ENCODE peak calls at places on chromosomes 3 and 15, in eight cellular contexts. One of them, this sample, is unnamed.

GRCh38 chr3:41710646-41711388 is 251.1 kb downstream of the ULK4 start:
- DNase-seq in K562: no peak
- DNase-seq in keratinocyte: no peak
- DNase-seq in fibroblast of lung: peak; percentile 92
- DNase-seq in GM23248: peak; percentile 80
- DNase-seq in mesenchymal stem cell: peak; percentile 69
- DNase-seq in neural progenitor cell: peak; percentile 25
- DNase-seq in SK-N-SH: no peak
- DNase-seq in this sample: peak; percentile 50

GRCh38 chr15:65577129-65577996 is 33.6 kb downstream of the INTS14 start:
- DNase-seq in mesenchymal stem cell: no peak
- DNase-seq in keratinocyte: no peak
- DNase-seq in K562: no peak
- DNase-seq in neural progenitor cell: no peak
- DNase-seq in fibroblast of lung: peak; percentile 59
- DNase-seq in SK-N-SH: no peak
- DNase-seq in GM23248: no peak
- DNase-seq in this sample: no peak

GRCh38 chr15:34799149-34799824 is 3.9 kb upstream of the ACTC1 start:
- DNase-seq in SK-N-SH: peak; percentile 83
- DNase-seq in neural progenitor cell: peak; percentile 56
- DNase-seq in GM23248: no peak
- DNase-seq in K562: peak; percentile 24
- DNase-seq in keratinocyte: no peak
- DNase-seq in mesenchymal stem cell: peak; percentile 40
- DNase-seq in fibroblast of lung: peak; percentile 10
- DNase-seq in this sample: no peak

GRCh38 chr15:90101969-90102890 is at the start of gene IDH2:
- DNase-seq in keratinocyte: no peak
- DNase-seq in SK-N-SH: peak; percentile 98
- DNase-seq in fibroblast of lung: peak; percentile 80
- DNase-seq in K562: peak; percentile 97
- DNase-seq in GM23248: peak; percentile 96
- DNase-seq in neural progenitor cell: peak; percentile 97
- DNase-seq in mesenchymal stem cell: peak; percentile 86
- DNase-seq in this sample: peak; percentile 59

GRCh38 chr3:30681276-30682211 is 75.1 kb downstream of the TGFBR2 start:
- DNase-seq in fibroblast of lung: peak; percentile 57
- DNase-seq in neural progenitor cell: peak; percentile 24
- DNase-seq in keratinocyte: peak; percentile 9
- DNase-seq in mesenchymal stem cell: peak; percentile 68
- DNase-seq in GM23248: peak; percentile 60
- DNase-seq in K562: no peak
- DNase-seq in SK-N-SH: peak; percentile 65
- DNase-seq in this sample: no peak

GRCh38 chr3:139764936-139765335 is 87.2 kb upstream of the NMNAT3 start:
- DNase-seq in K562: no peak
- DNase-seq in neural progenitor cell: no peak
- DNase-seq in SK-N-SH: no peak
- DNase-seq in keratinocyte: no peak
- DNase-seq in mesenchymal stem cell: peak; percentile 85
- DNase-seq in GM23248: peak; percentile 70
- DNase-seq in fibroblast of lung: peak; percentile 99
- DNase-seq in this sample: no peak

GRCh38 chr3:69143605-69144004 is 21.2 kb upstream of the LMOD3 start:
- DNase-seq in K562: peak; percentile 7
- DNase-seq in mesenchymal stem cell: no peak
- DNase-seq in GM23248: peak; percentile 6
- DNase-seq in SK-N-SH: no peak
- DNase-seq in fibroblast of lung: peak; percentile 11
- DNase-seq in neural progenitor cell: no peak
- DNase-seq in keratinocyte: peak; percentile 36
- DNase-seq in this sample: peak; percentile 75

GRCh38 chr15:70062321-70062956 is 35.3 kb downstream of the TLE3 start:
- DNase-seq in GM23248: no peak
- DNase-seq in mesenchymal stem cell: no peak
- DNase-seq in K562: no peak
- DNase-seq in neural progenitor cell: peak; percentile 48
- DNase-seq in SK-N-SH: peak; percentile 91
- DNase-seq in keratinocyte: no peak
- DNase-seq in fibroblast of lung: peak; percentile 95
- DNase-seq in this sample: no peak

GRCh38 chr15:31200735-31201151 is 99.2 kb upstream of the TRPM1 start:
- DNase-seq in GM23248: peak; percentile 12
- DNase-seq in keratinocyte: no peak
- DNase-seq in mesenchymal stem cell: peak; percentile 51
- DNase-seq in fibroblast of lung: peak; percentile 31
- DNase-seq in SK-N-SH: peak; percentile 59
- DNase-seq in neural progenitor cell: peak; percentile 78
- DNase-seq in K562: peak; percentile 31
- DNase-seq in this sample: no peak

GRCh38 chr3:99690761-99691369 is 52.5 kb downstream of the COL8A1 start:
- DNase-seq in fibroblast of lung: no peak
- DNase-seq in K562: no peak
- DNase-seq in SK-N-SH: no peak
- DNase-seq in GM23248: no peak
- DNase-seq in keratinocyte: no peak
- DNase-seq in neural progenitor cell: no peak
- DNase-seq in mesenchymal stem cell: no peak
- DNase-seq in this sample: no peak

GRCh38 chr3:52710512-52710911 is 4.6 kb downstream of the SPCS1 start:
- DNase-seq in mesenchymal stem cell: no peak
- DNase-seq in SK-N-SH: no peak
- DNase-seq in K562: no peak
- DNase-seq in keratinocyte: no peak
- DNase-seq in neural progenitor cell: no peak
- DNase-seq in GM23248: no peak
- DNase-seq in fibroblast of lung: no peak
- DNase-seq in this sample: no peak

GRCh38 chr15:77037475-77038209 is 33.3 kb downstream of the TSPAN3 start:
- DNase-seq in neural progenitor cell: no peak
- DNase-seq in fibroblast of lung: no peak
- DNase-seq in GM23248: no peak
- DNase-seq in keratinocyte: no peak
- DNase-seq in K562: no peak
- DNase-seq in mesenchymal stem cell: no peak
- DNase-seq in SK-N-SH: peak; percentile 13
- DNase-seq in this sample: no peak

GRCh38 chr3:38960042-38960622 is 91.6 kb downstream of the SCN11A start:
- DNase-seq in fibroblast of lung: no peak
- DNase-seq in mesenchymal stem cell: no peak
- DNase-seq in K562: no peak
- DNase-seq in SK-N-SH: no peak
- DNase-seq in neural progenitor cell: no peak
- DNase-seq in keratinocyte: no peak
- DNase-seq in GM23248: no peak
- DNase-seq in this sample: no peak

GRCh38 chr3:81244196-81244595 is 517.2 kb downstream of the GBE1 start:
- DNase-seq in GM23248: no peak
- DNase-seq in K562: no peak
- DNase-seq in mesenchymal stem cell: no peak
- DNase-seq in SK-N-SH: no peak
- DNase-seq in fibroblast of lung: no peak
- DNase-seq in keratinocyte: no peak
- DNase-seq in neural progenitor cell: no peak
- DNase-seq in this sample: no peak

GRCh38 chr3:150303776-150304175 is 104.3 kb upstream of the TSC22D2 start:
- DNase-seq in K562: peak; percentile 14
- DNase-seq in fibroblast of lung: no peak
- DNase-seq in mesenchymal stem cell: no peak
- DNase-seq in GM23248: no peak
- DNase-seq in keratinocyte: no peak
- DNase-seq in SK-N-SH: no peak
- DNase-seq in neural progenitor cell: peak; percentile 24
- DNase-seq in this sample: no peak

GRCh38 chr15:67064607-67065530 is 533 bp upstream of the SMAD3 start:
- DNase-seq in GM23248: no peak
- DNase-seq in fibroblast of lung: peak; percentile 72
- DNase-seq in mesenchymal stem cell: peak; percentile 76
- DNase-seq in SK-N-SH: no peak
- DNase-seq in keratinocyte: no peak
- DNase-seq in neural progenitor cell: peak; percentile 68
- DNase-seq in K562: peak; percentile 96
- DNase-seq in this sample: peak; percentile 50

GRCh38 chr15:65559941-65560340 is 29.7 kb downstream of the HACD3 start:
- DNase-seq in K562: no peak
- DNase-seq in fibroblast of lung: no peak
- DNase-seq in keratinocyte: no peak
- DNase-seq in GM23248: no peak
- DNase-seq in mesenchymal stem cell: no peak
- DNase-seq in neural progenitor cell: no peak
- DNase-seq in SK-N-SH: no peak
- DNase-seq in this sample: no peak

GRCh38 chr15:74631935-74632560 is 16.4 kb downstream of the CLK3 start:
- DNase-seq in fibroblast of lung: peak; percentile 29
- DNase-seq in keratinocyte: no peak
- DNase-seq in neural progenitor cell: peak; percentile 72
- DNase-seq in K562: peak; percentile 76
- DNase-seq in SK-N-SH: peak; percentile 82
- DNase-seq in mesenchymal stem cell: peak; percentile 57
- DNase-seq in GM23248: peak; percentile 71
- DNase-seq in this sample: no peak

GRCh38 chr3:198080521-198081384 is 120.7 kb downstream of the LMLN start:
- DNase-seq in keratinocyte: no peak
- DNase-seq in fibroblast of lung: peak; percentile 60
- DNase-seq in GM23248: peak; percentile 88
- DNase-seq in neural progenitor cell: peak; percentile 95
- DNase-seq in SK-N-SH: peak; percentile 85
- DNase-seq in mesenchymal stem cell: peak; percentile 64
- DNase-seq in K562: peak; percentile 72
- DNase-seq in this sample: peak; percentile 68
- H2AFZ ChIP-seq in keratinocyte: peak overlapping the region; percentile 63
- H2AFZ ChIP-seq in fibroblast of lung: peak overlapping the region; percentile 53
- H2AFZ ChIP-seq in GM23248: peak overlapping the region; percentile 74
- H2AFZ ChIP-seq in neural progenitor cell: peak overlapping the region; percentile 95
- H2AFZ ChIP-seq in SK-N-SH: peak overlapping the region; percentile 88
- H2AFZ ChIP-seq in mesenchymal stem cell: peak overlapping the region; percentile 51
- H2AFZ ChIP-seq in K562: peak overlapping the region; percentile 95
- H2AFZ ChIP-seq in this sample: peak overlapping the region; percentile 86

DNA sequence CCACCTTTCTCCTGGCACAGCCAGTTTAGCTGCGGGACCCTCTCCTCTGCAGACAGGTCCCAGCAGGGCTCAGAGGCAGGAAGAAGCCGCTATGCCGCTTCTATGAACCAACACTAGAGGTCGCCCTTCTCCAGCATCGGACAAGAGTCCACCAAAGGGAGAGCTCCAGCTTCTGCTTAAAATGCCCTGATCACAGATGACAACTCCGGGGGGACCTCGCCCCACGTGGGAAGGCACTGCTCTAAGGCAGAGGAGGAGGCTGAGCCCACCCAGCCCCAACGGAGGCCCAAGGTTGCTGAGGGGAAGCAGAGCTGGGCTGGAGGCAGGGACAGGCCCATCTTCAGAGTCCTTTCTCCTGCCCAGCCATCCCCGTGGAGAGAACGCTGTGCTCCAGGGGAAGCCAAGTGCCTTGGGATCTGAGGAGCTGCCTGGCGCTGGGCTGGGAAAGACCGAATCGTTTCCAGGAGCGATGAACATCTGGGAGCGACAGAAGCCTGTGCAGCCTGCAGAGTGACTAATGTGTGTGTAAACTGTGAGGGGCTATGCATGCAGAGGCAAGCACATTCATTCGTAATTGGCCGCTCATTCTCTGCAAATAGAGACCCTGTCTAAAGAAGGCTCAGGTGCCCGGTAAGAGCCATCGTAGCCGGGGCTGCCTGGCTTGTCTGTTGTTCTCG is 43.5 kb upstream of the BDH1 start:
- DNase-seq in K562: peak; percentile 82
- DNase-seq in fibroblast of lung: peak; percentile 71
- DNase-seq in mesenchymal stem cell: peak; percentile 79
- DNase-seq in GM23248: peak; percentile 82
- DNase-seq in neural progenitor cell: peak; percentile 87
- DNase-seq in keratinocyte: peak; percentile 40
- DNase-seq in SK-N-SH: peak; percentile 89
- DNase-seq in this sample: peak; percentile 84
- H3K4me2 ChIP-seq in K562: peak overlapping the region; percentile 43
- H3K4me2 ChIP-seq in fibroblast of lung: peak overlapping the region; percentile 79
- H3K4me2 ChIP-seq in mesenchymal stem cell: peak overlapping the region; percentile 35
- H3K4me2 ChIP-seq in GM23248: peak overlapping the region; percentile 94
- H3K4me2 ChIP-seq in neural progenitor cell: peak overlapping the region; percentile 37
- H3K4me2 ChIP-seq in keratinocyte: peak overlapping the region; percentile 98
- H3K4me2 ChIP-seq in SK-N-SH: peak overlapping the region; percentile 89
- H3K4me2 ChIP-seq in this sample: peak overlapping the region; percentile 76

DNA sequence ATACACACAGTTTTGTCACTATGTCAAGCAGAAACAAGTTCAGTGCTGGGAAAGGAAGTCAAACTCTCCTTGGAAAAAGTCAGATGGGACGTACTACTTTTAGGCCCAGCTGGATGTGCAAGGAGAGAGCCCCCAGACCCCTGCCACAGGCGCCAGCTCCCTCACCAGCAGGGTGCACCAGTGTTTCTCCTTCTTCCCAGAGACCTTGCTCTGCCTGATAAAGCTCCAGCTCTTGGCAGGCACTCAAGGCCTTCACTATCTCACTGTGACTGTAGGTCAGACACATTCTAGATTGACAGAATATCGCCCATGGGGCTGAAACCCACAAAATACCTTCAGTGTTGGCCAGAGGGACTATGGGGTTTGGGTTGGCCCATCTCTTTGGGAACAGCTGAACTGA is 54.8 kb upstream of the CHRNB4 start:
- DNase-seq in K562: no peak
- DNase-seq in neural progenitor cell: no peak
- DNase-seq in fibroblast of lung: no peak
- DNase-seq in mesenchymal stem cell: no peak
- DNase-seq in SK-N-SH: no peak
- DNase-seq in GM23248: no peak
- DNase-seq in keratinocyte: no peak
- DNase-seq in this sample: no peak
- H3K27ac ChIP-seq in K562: no peak overlapping the region
- H3K27ac ChIP-seq in neural progenitor cell: no peak overlapping the region
- H3K27ac ChIP-seq in fibroblast of lung: no peak overlapping the region
- H3K27ac ChIP-seq in mesenchymal stem cell: no peak overlapping the region
- H3K27ac ChIP-seq in SK-N-SH: peak overlapping the region; percentile 56
- H3K27ac ChIP-seq in GM23248: no peak overlapping the region
- H3K27ac ChIP-seq in keratinocyte: no peak overlapping the region
- H3K27ac ChIP-seq in this sample: no peak overlapping the region

GRCh38 chr3:129160891-129161859 is at the start of gene ISY1:
- DNase-seq in keratinocyte: no peak
- DNase-seq in GM23248: peak; percentile 98
- DNase-seq in SK-N-SH: peak; percentile 92
- DNase-seq in mesenchymal stem cell: peak; percentile 98
- DNase-seq in fibroblast of lung: peak; percentile 95
- DNase-seq in neural progenitor cell: peak; percentile 97
- DNase-seq in K562: peak; percentile 77
- DNase-seq in this sample: peak; percentile 89

GRCh38 chr3:129166579-129167332 is 5.9 kb upstream of the ISY1 start:
- DNase-seq in keratinocyte: no peak
- DNase-seq in fibroblast of lung: no peak
- DNase-seq in GM23248: no peak
- DNase-seq in neural progenitor cell: no peak
- DNase-seq in SK-N-SH: no peak
- DNase-seq in mesenchymal stem cell: no peak
- DNase-seq in K562: no peak
- DNase-seq in this sample: no peak

GRCh38 chr3:129164500-129164899 is 3.6 kb upstream of the ISY1 start:
- DNase-seq in neural progenitor cell: no peak
- DNase-seq in SK-N-SH: no peak
- DNase-seq in K562: no peak
- DNase-seq in mesenchymal stem cell: no peak
- DNase-seq in keratinocyte: no peak
- DNase-seq in GM23248: no peak
- DNase-seq in fibroblast of lung: no peak
- DNase-seq in this sample: no peak

GRCh38 chr3:129162729-129163579 is 2.1 kb upstream of the ISY1 start:
- DNase-seq in GM23248: peak; percentile 22
- DNase-seq in neural progenitor cell: peak; percentile 51
- DNase-seq in fibroblast of lung: no peak
- DNase-seq in keratinocyte: no peak
- DNase-seq in mesenchymal stem cell: peak; percentile 29
- DNase-seq in SK-N-SH: peak; percentile 32
- DNase-seq in K562: peak; percentile 42
- DNase-seq in this sample: no peak

GRCh38 chr3:129161860-129162271 is 1.0 kb upstream of the ISY1 start:
- DNase-seq in keratinocyte: no peak
- DNase-seq in K562: no peak
- DNase-seq in mesenchymal stem cell: no peak
- DNase-seq in neural progenitor cell: peak; percentile 27
- DNase-seq in SK-N-SH: peak; percentile 38
- DNase-seq in fibroblast of lung: peak; percentile 16
- DNase-seq in GM23248: peak; percentile 60
- DNase-seq in this sample: peak; percentile 33
- H2AFZ ChIP-seq in keratinocyte: peak overlapping the region; percentile 5
- H2AFZ ChIP-seq in K562: peak overlapping the region; percentile 99
- H2AFZ ChIP-seq in mesenchymal stem cell: no peak overlapping the region
- H2AFZ ChIP-seq in neural progenitor cell: peak overlapping the region; percentile 22
- H2AFZ ChIP-seq in SK-N-SH: peak overlapping the region; percentile 92
- H2AFZ ChIP-seq in fibroblast of lung: no peak overlapping the region
- H2AFZ ChIP-seq in GM23248: peak overlapping the region; percentile 92
- H2AFZ ChIP-seq in this sample: peak overlapping the region; percentile 93

This sample was measured in PC-9.